ENCODE peak calls at places on chromosomes 5 and 9, in nine cellular contexts. V is NCI-H1092 treated with DMSO at 0.1 percent for 48 hours; Q is GM19239; O is nucleus accumbens; H is thyroid gland; Z is caudate nucleus; T is hippocampal formation; B is cardiac muscle cell; E is stimulated activated naive CD8-positive, alpha-beta T cell treated with anti-CD3 and anti-CD28 coated beads, Interleukin-15, amount 100 ng/mL, for 72 hours. Y is an unnamed sample.

GRCh38 chr9:28456886-28457285 is 883.6 kb upstream of the C9orf72 start:
- DNase-seq in V (no peak), Q (no peak), O (no peak), H (no peak), Z (no peak), T (no peak), B (no peak), E (no peak), Y (no peak)

GRCh38 chr9:137582286-137582860 is 3.6 kb upstream of the DPH7 start:
- DNase-seq in V (no peak), Q (no peak), O (no peak), H (peak; percentile 15), Z (no peak), T (no peak), B (peak; percentile 30), E (no peak), Y (peak; percentile 35)

GRCh38 chr5:14723648-14724231 is 59.2 kb downstream of the OTULIN start:
- DNase-seq in V (no peak), Q (no peak), O (no peak), H (no peak), Z (no peak), T (no peak), B (no peak), E (no peak), Y (no peak)

GRCh38 chr5:78221964-78222451 is 72.5 kb downstream of the AP3B1 start:
- DNase-seq in V (no peak), Q (peak; percentile 43), O (no peak), H (no peak), Z (no peak), T (no peak), B (no peak), E (no peak), Y (no peak)

GRCh38 chr5:67248703-67249589 is 52.3 kb upstream of the CD180 start:
- DNase-seq in V (no peak), Q (no peak), O (no peak), H (peak; percentile 37), Z (no peak), T (no peak), B (no peak), E (no peak), Y (no peak)

GRCh38 chr5:40689442-40689841 is 9.7 kb downstream of the PTGER4 start:
- DNase-seq in V (no peak), Q (no peak), O (no peak), H (no peak), Z (no peak), T (no peak), B (no peak), E (peak; percentile 47), Y (no peak)

GRCh38 chr5:133907075-133907474 is 61.4 kb downstream of the C5orf15 start:
- DNase-seq in V (peak; percentile 85), Q (no peak), O (peak; percentile 31), H (no peak), Z (no peak), T (no peak), B (no peak), E (no peak), Y (peak; percentile 43)

GRCh38 chr5:139746691-139747582 is 48.7 kb upstream of the PSD2 start:
- DNase-seq in V (peak; percentile 23), Q (peak; percentile 53), O (peak; percentile 38), H (peak; percentile 50), Z (no peak), T (no peak), B (no peak), E (peak; percentile 77), Y (no peak)

GRCh38 chr9:112489876-112490661 is 3.4 kb downstream of the KIAA1958 start:
- DNase-seq in V (no peak), Q (no peak), O (no peak), H (no peak), Z (no peak), T (no peak), B (no peak), E (no peak), Y (no peak)

GRCh38 chr9:132505961-132506691 is 76.3 kb upstream of the BARHL1 start:
- DNase-seq in V (no peak), Q (no peak), O (no peak), H (no peak), Z (no peak), T (no peak), B (no peak), E (no peak), Y (no peak)

GRCh38 chr5:123916331-123917121 is 404.5 kb downstream of the CSNK1G3 start:
- DNase-seq in V (no peak), Q (no peak), O (no peak), H (no peak), Z (no peak), T (no peak), B (peak; percentile 47), E (no peak), Y (no peak)

GRCh38 chr9:89606567-89607311 is 1.9 kb downstream of the GADD45G start:
- DNase-seq in V (peak; percentile 58), Q (no peak), O (peak; percentile 26), H (peak; percentile 84), Z (peak; percentile 24), T (peak; percentile 57), B (peak; percentile 74), E (no peak), Y (peak; percentile 86)

GRCh38 chr5:87850843-87851242 is 417.8 kb downstream of the TMEM161B start:
- DNase-seq in V (no peak), Q (no peak), O (no peak), H (no peak), Z (no peak), T (no peak), B (no peak), E (no peak), Y (no peak)

GRCh38 chr5:133423618-133424282 is 188.6 kb downstream of the FSTL4 start:
- DNase-seq in V (no peak), Q (peak; percentile 53), O (peak; percentile 65), H (peak; percentile 49), Z (peak; percentile 58), T (peak; percentile 39), B (peak; percentile 78), E (peak; percentile 72), Y (peak; percentile 75)

GRCh38 chr9:131539223-131539923 is 6.0 kb upstream of the PRRT1B start:
- DNase-seq in V (no peak), Q (no peak), O (no peak), H (no peak), Z (no peak), T (no peak), B (no peak), E (no peak), Y (no peak)

Y was measured in body of pancreas.